ENCODE peak calls at places on chromosomes 5 and 9, in eight cellular contexts. One of them, this sample, is unnamed.

GRCh38 chr5:140157032-140157781 is 17.8 kb upstream of the CYSTM1 start:
- DNase-seq in GDM1: peak
- DNase-seq in CD4-positive, alpha-beta T cell: peak
- DNase-seq in SK-N-DZ: peak
- DNase-seq in RWPE1: peak
- DNase-seq in activated CD8-positive, alpha-beta memory T cell treated with anti-CD3 and anti-CD28 coated beads for 4 hours: peak
- DNase-seq in aorta: peak
- DNase-seq in AG04450: no peak
- DNase-seq in this sample: peak

GRCh38 chr9:70477907-70478480 is 63.5 kb upstream of the KLF9 start:
- DNase-seq in RWPE1: no peak
- DNase-seq in aorta: no peak
- DNase-seq in SK-N-DZ: no peak
- DNase-seq in AG04450: no peak
- DNase-seq in GDM1: no peak
- DNase-seq in CD4-positive, alpha-beta T cell: no peak
- DNase-seq in activated CD8-positive, alpha-beta memory T cell treated with anti-CD3 and anti-CD28 coated beads for 4 hours: no peak
- DNase-seq in this sample: no peak

GRCh38 chr5:90111354-90112070 is 298.0 kb downstream of the CETN3 start:
- DNase-seq in GDM1: no peak
- DNase-seq in RWPE1: no peak
- DNase-seq in aorta: no peak
- DNase-seq in SK-N-DZ: no peak
- DNase-seq in AG04450: no peak
- DNase-seq in CD4-positive, alpha-beta T cell: no peak
- DNase-seq in activated CD8-positive, alpha-beta memory T cell treated with anti-CD3 and anti-CD28 coated beads for 4 hours: no peak
- DNase-seq in this sample: no peak

GRCh38 chr5:154858972-154859950 is 834 bp downstream of the CNOT8 start:
- DNase-seq in CD4-positive, alpha-beta T cell: peak
- DNase-seq in SK-N-DZ: no peak
- DNase-seq in AG04450: no peak
- DNase-seq in GDM1: no peak
- DNase-seq in RWPE1: no peak
- DNase-seq in activated CD8-positive, alpha-beta memory T cell treated with anti-CD3 and anti-CD28 coated beads for 4 hours: no peak
- DNase-seq in aorta: no peak
- DNase-seq in this sample: peak

GRCh38 chr5:32960340-32961065 is 249.4 kb downstream of the NPR3 start:
- DNase-seq in aorta: no peak
- DNase-seq in activated CD8-positive, alpha-beta memory T cell treated with anti-CD3 and anti-CD28 coated beads for 4 hours: no peak
- DNase-seq in RWPE1: no peak
- DNase-seq in SK-N-DZ: no peak
- DNase-seq in GDM1: no peak
- DNase-seq in AG04450: no peak
- DNase-seq in CD4-positive, alpha-beta T cell: no peak
- DNase-seq in this sample: peak

GRCh38 chr9:34403554-34404380 is 27.1 kb upstream of the MYORG start:
- DNase-seq in AG04450: peak
- DNase-seq in CD4-positive, alpha-beta T cell: peak
- DNase-seq in GDM1: peak
- DNase-seq in RWPE1: peak
- DNase-seq in SK-N-DZ: peak
- DNase-seq in aorta: peak
- DNase-seq in activated CD8-positive, alpha-beta memory T cell treated with anti-CD3 and anti-CD28 coated beads for 4 hours: peak
- DNase-seq in this sample: peak

GRCh38 chr9:96187108-96187695 is 114.8 kb downstream of the HSD17B3 start:
- DNase-seq in SK-N-DZ: no peak
- DNase-seq in GDM1: no peak
- DNase-seq in aorta: no peak
- DNase-seq in RWPE1: no peak
- DNase-seq in AG04450: no peak
- DNase-seq in activated CD8-positive, alpha-beta memory T cell treated with anti-CD3 and anti-CD28 coated beads for 4 hours: no peak
- DNase-seq in CD4-positive, alpha-beta T cell: no peak
- DNase-seq in this sample: no peak

GRCh38 chr5:96565843-96566242 is 96.3 kb upstream of the CAST start:
- DNase-seq in aorta: no peak
- DNase-seq in SK-N-DZ: peak
- DNase-seq in AG04450: peak
- DNase-seq in RWPE1: peak
- DNase-seq in GDM1: no peak
- DNase-seq in CD4-positive, alpha-beta T cell: no peak
- DNase-seq in activated CD8-positive, alpha-beta memory T cell treated with anti-CD3 and anti-CD28 coated beads for 4 hours: no peak
- DNase-seq in this sample: peak

GRCh38 chr9:83956288-83957028 is 23.6 kb downstream of the HNRNPK start:
- DNase-seq in SK-N-DZ: peak
- DNase-seq in aorta: peak
- DNase-seq in RWPE1: peak
- DNase-seq in GDM1: no peak
- DNase-seq in activated CD8-positive, alpha-beta memory T cell treated with anti-CD3 and anti-CD28 coated beads for 4 hours: no peak
- DNase-seq in CD4-positive, alpha-beta T cell: peak
- DNase-seq in AG04450: no peak
- DNase-seq in this sample: no peak

GRCh38 chr9:116151966-116152381 is 1.6 kb upstream of the PAPPA start:
- DNase-seq in AG04450: peak
- DNase-seq in activated CD8-positive, alpha-beta memory T cell treated with anti-CD3 and anti-CD28 coated beads for 4 hours: no peak
- DNase-seq in aorta: no peak
- DNase-seq in CD4-positive, alpha-beta T cell: no peak
- DNase-seq in SK-N-DZ: no peak
- DNase-seq in RWPE1: no peak
- DNase-seq in GDM1: no peak
- DNase-seq in this sample: peak

GRCh38 chr9:101462558-101462957 is 27.0 kb upstream of the ALDOB start:
- DNase-seq in GDM1: no peak
- DNase-seq in aorta: no peak
- DNase-seq in activated CD8-positive, alpha-beta memory T cell treated with anti-CD3 and anti-CD28 coated beads for 4 hours: no peak
- DNase-seq in CD4-positive, alpha-beta T cell: no peak
- DNase-seq in SK-N-DZ: no peak
- DNase-seq in AG04450: peak
- DNase-seq in RWPE1: no peak
- DNase-seq in this sample: no peak

GRCh38 chr5:3372289-3372688 is 223.3 kb upstream of the IRX1 start:
- DNase-seq in activated CD8-positive, alpha-beta memory T cell treated with anti-CD3 and anti-CD28 coated beads for 4 hours: no peak
- DNase-seq in aorta: no peak
- DNase-seq in CD4-positive, alpha-beta T cell: no peak
- DNase-seq in RWPE1: no peak
- DNase-seq in GDM1: no peak
- DNase-seq in SK-N-DZ: no peak
- DNase-seq in AG04450: no peak
- DNase-seq in this sample: no peak

GRCh38 chr5:82808960-82809359 is 268.2 kb downstream of the TMEM167A start:
- DNase-seq in SK-N-DZ: no peak
- DNase-seq in RWPE1: no peak
- DNase-seq in GDM1: no peak
- DNase-seq in activated CD8-positive, alpha-beta memory T cell treated with anti-CD3 and anti-CD28 coated beads for 4 hours: no peak
- DNase-seq in aorta: peak
- DNase-seq in CD4-positive, alpha-beta T cell: no peak
- DNase-seq in AG04450: no peak
- DNase-seq in this sample: no peak

GRCh38 chr9:93020151-93020550 is 38.4 kb upstream of the SUSD3 start:
- DNase-seq in CD4-positive, alpha-beta T cell: no peak
- DNase-seq in GDM1: no peak
- DNase-seq in AG04450: no peak
- DNase-seq in RWPE1: no peak
- DNase-seq in activated CD8-positive, alpha-beta memory T cell treated with anti-CD3 and anti-CD28 coated beads for 4 hours: no peak
- DNase-seq in aorta: no peak
- DNase-seq in SK-N-DZ: no peak
- DNase-seq in this sample: no peak

GRCh38 chr5:173412566-173412965 is 84.4 kb upstream of the STC2 start:
- DNase-seq in CD4-positive, alpha-beta T cell: no peak
- DNase-seq in RWPE1: no peak
- DNase-seq in GDM1: no peak
- DNase-seq in AG04450: peak
- DNase-seq in activated CD8-positive, alpha-beta memory T cell treated with anti-CD3 and anti-CD28 coated beads for 4 hours: no peak
- DNase-seq in aorta: no peak
- DNase-seq in SK-N-DZ: no peak
- DNase-seq in this sample: no peak

GRCh38 chr9:135641745-135642144 is 2.4 kb upstream of the GLT6D1 start:
- DNase-seq in SK-N-DZ: no peak
- DNase-seq in AG04450: no peak
- DNase-seq in GDM1: no peak
- DNase-seq in activated CD8-positive, alpha-beta memory T cell treated with anti-CD3 and anti-CD28 coated beads for 4 hours: no peak
- DNase-seq in RWPE1: no peak
- DNase-seq in aorta: no peak
- DNase-seq in CD4-positive, alpha-beta T cell: no peak
- DNase-seq in this sample: no peak

GRCh38 chr9:98950262-98950661 is 6.6 kb downstream of the COL15A1 start:
- DNase-seq in CD4-positive, alpha-beta T cell: no peak
- DNase-seq in RWPE1: no peak
- DNase-seq in SK-N-DZ: no peak
- DNase-seq in activated CD8-positive, alpha-beta memory T cell treated with anti-CD3 and anti-CD28 coated beads for 4 hours: no peak
- DNase-seq in AG04450: no peak
- DNase-seq in aorta: no peak
- DNase-seq in GDM1: no peak
- DNase-seq in this sample: no peak

GRCh38 chr5:40716000-40716399 is 36.3 kb downstream of the PTGER4 start:
- DNase-seq in SK-N-DZ: no peak
- DNase-seq in activated CD8-positive, alpha-beta memory T cell treated with anti-CD3 and anti-CD28 coated beads for 4 hours: no peak
- DNase-seq in GDM1: no peak
- DNase-seq in CD4-positive, alpha-beta T cell: no peak
- DNase-seq in RWPE1: peak
- DNase-seq in aorta: no peak
- DNase-seq in AG04450: no peak
- DNase-seq in this sample: no peak

GRCh38 chr5:93581738-93582414 is 857 bp upstream of the NR2F1-AS1 start:
- DNase-seq in activated CD8-positive, alpha-beta memory T cell treated with anti-CD3 and anti-CD28 coated beads for 4 hours: no peak
- DNase-seq in AG04450: peak
- DNase-seq in CD4-positive, alpha-beta T cell: no peak
- DNase-seq in SK-N-DZ: peak
- DNase-seq in RWPE1: no peak
- DNase-seq in aorta: no peak
- DNase-seq in GDM1: no peak
- DNase-seq in this sample: peak

GRCh38 chr9:5579881-5580280 is 49.0 kb upstream of the RIC1 start:
- DNase-seq in AG04450: no peak
- DNase-seq in RWPE1: no peak
- DNase-seq in aorta: no peak
- DNase-seq in GDM1: no peak
- DNase-seq in CD4-positive, alpha-beta T cell: no peak
- DNase-seq in SK-N-DZ: no peak
- DNase-seq in activated CD8-positive, alpha-beta memory T cell treated with anti-CD3 and anti-CD28 coated beads for 4 hours: no peak
- DNase-seq in this sample: no peak

GRCh38 chr9:105144841-105145240 is 99.6 kb upstream of the SLC44A1 start:
- DNase-seq in activated CD8-positive, alpha-beta memory T cell treated with anti-CD3 and anti-CD28 coated beads for 4 hours: no peak
- DNase-seq in RWPE1: no peak
- DNase-seq in CD4-positive, alpha-beta T cell: no peak
- DNase-seq in SK-N-DZ: no peak
- DNase-seq in AG04450: no peak
- DNase-seq in GDM1: no peak
- DNase-seq in aorta: no peak
- DNase-seq in this sample: no peak

GRCh38 chr5:89983206-89983605 is 426.4 kb downstream of the CETN3 start:
- DNase-seq in RWPE1: no peak
- DNase-seq in CD4-positive, alpha-beta T cell: no peak
- DNase-seq in aorta: no peak
- DNase-seq in activated CD8-positive, alpha-beta memory T cell treated with anti-CD3 and anti-CD28 coated beads for 4 hours: no peak
- DNase-seq in GDM1: no peak
- DNase-seq in AG04450: no peak
- DNase-seq in SK-N-DZ: no peak
- DNase-seq in this sample: no peak

GRCh38 chr9:136726118-136726517 is 13.7 kb downstream of the DIPK1B start:
- DNase-seq in AG04450: no peak
- DNase-seq in GDM1: no peak
- DNase-seq in CD4-positive, alpha-beta T cell: no peak
- DNase-seq in activated CD8-positive, alpha-beta memory T cell treated with anti-CD3 and anti-CD28 coated beads for 4 hours: no peak
- DNase-seq in SK-N-DZ: no peak
- DNase-seq in aorta: no peak
- DNase-seq in RWPE1: no peak
- DNase-seq in this sample: no peak

GRCh38 chr5:136147632-136148031 is 15.0 kb downstream of the SMAD5 start:
- DNase-seq in AG04450: no peak
- DNase-seq in CD4-positive, alpha-beta T cell: no peak
- DNase-seq in GDM1: no peak
- DNase-seq in aorta: no peak
- DNase-seq in RWPE1: no peak
- DNase-seq in SK-N-DZ: no peak
- DNase-seq in activated CD8-positive, alpha-beta memory T cell treated with anti-CD3 and anti-CD28 coated beads for 4 hours: no peak
- DNase-seq in this sample: no peak

GRCh38 chr9:26955222-26955903 is 849 bp upstream of the IFT74 start:
- DNase-seq in aorta: no peak
- DNase-seq in SK-N-DZ: peak
- DNase-seq in activated CD8-positive, alpha-beta memory T cell treated with anti-CD3 and anti-CD28 coated beads for 4 hours: no peak
- DNase-seq in CD4-positive, alpha-beta T cell: no peak
- DNase-seq in AG04450: no peak
- DNase-seq in RWPE1: no peak
- DNase-seq in GDM1: peak
- DNase-seq in this sample: no peak

GRCh38 chr9:127921592-127922120 is 4.8 kb upstream of the ST6GALNAC4 start:
- DNase-seq in CD4-positive, alpha-beta T cell: peak
- DNase-seq in AG04450: no peak
- DNase-seq in GDM1: peak
- DNase-seq in activated CD8-positive, alpha-beta memory T cell treated with anti-CD3 and anti-CD28 coated beads for 4 hours: peak
- DNase-seq in RWPE1: peak
- DNase-seq in SK-N-DZ: no peak
- DNase-seq in aorta: peak
- DNase-seq in this sample: no peak

GRCh38 chr5:177455661-177456590 is 9.3 kb downstream of the PRR7 start:
- DNase-seq in SK-N-DZ: peak
- DNase-seq in RWPE1: peak
- DNase-seq in aorta: peak
- DNase-seq in CD4-positive, alpha-beta T cell: peak
- DNase-seq in activated CD8-positive, alpha-beta memory T cell treated with anti-CD3 and anti-CD28 coated beads for 4 hours: peak
- DNase-seq in AG04450: peak
- DNase-seq in GDM1: peak
- DNase-seq in this sample: peak